ENCODE peak calls at places on chromosomes 4 and X, in five cellular contexts. O, Y, H, K and V are unnamed samples.

GRCh38 chr4:122739174-122739573 is 6.7 kb downstream of the BBS12 start:
- DNase-seq in K (no peak), Y (no peak), O (no peak), H (no peak), V (no peak)

GRCh38 chr4:54058171-54058570 is 6.2 kb downstream of the CHIC2 start:
- DNase-seq in H (no peak), O (no peak), Y (no peak), K (no peak), V (no peak)

GRCh38 chrX:41334866-41335589 is 1.1 kb downstream of the DDX3X start:
- DNase-seq in H (no peak), Y (peak), K (peak), O (no peak), V (peak)

GRCh38 chr4:20194079-20195013 is 57.4 kb upstream of the SLIT2 start:
- DNase-seq in K (no peak), O (no peak), H (no peak), Y (no peak), V (no peak)

GRCh38 chr4:42519803-42520417 is 122.6 kb downstream of the SHISA3 start:
- DNase-seq in Y (peak), O (peak), H (peak), K (peak), V (peak)

GRCh38 chr4:173182403-173182802 is 13.8 kb downstream of the GALNT7 start:
- DNase-seq in O (no peak), H (peak), K (no peak), Y (no peak), V (no peak)

GRCh38 chr4:73740353-73740778 is at the start of gene CXCL8:
- DNase-seq in K (no peak), H (peak), O (no peak), Y (no peak), V (no peak)

GRCh38 chr4:101347267-101347556 is at the start of gene PPP3CA:
- DNase-seq in K (no peak), O (no peak), H (no peak), Y (peak), V (no peak)

GRCh38 chrX:153565996-153566580 is 32.9 kb downstream of the CCNQ start:
- DNase-seq in O (no peak), K (peak), H (no peak), Y (no peak), V (no peak)

GRCh38 chr4:121555315-121556107 is 141.3 kb downstream of the ANXA5 start:
- DNase-seq in Y (no peak), H (no peak), K (no peak), O (no peak), V (no peak)

GRCh38 chr4:138242830-138243149 is 641 bp upstream of the SLC7A11 start:
- DNase-seq in K (no peak), O (no peak), H (no peak), Y (no peak), V (no peak)

GRCh38 chr4:138242076-138242829 is at the start of gene SLC7A11:
- DNase-seq in K (peak), H (peak), O (peak), Y (peak), V (peak)

GRCh38 chr4:138239496-138239895 is 2.7 kb downstream of the SLC7A11 start:
- DNase-seq in K (no peak), Y (no peak), H (no peak), O (no peak), V (no peak)

GRCh38 chr4:138243369-138243768 is 1.2 kb upstream of the SLC7A11 start:
- DNase-seq in K (no peak), O (no peak), Y (no peak), H (peak), V (no peak)

DNA sequence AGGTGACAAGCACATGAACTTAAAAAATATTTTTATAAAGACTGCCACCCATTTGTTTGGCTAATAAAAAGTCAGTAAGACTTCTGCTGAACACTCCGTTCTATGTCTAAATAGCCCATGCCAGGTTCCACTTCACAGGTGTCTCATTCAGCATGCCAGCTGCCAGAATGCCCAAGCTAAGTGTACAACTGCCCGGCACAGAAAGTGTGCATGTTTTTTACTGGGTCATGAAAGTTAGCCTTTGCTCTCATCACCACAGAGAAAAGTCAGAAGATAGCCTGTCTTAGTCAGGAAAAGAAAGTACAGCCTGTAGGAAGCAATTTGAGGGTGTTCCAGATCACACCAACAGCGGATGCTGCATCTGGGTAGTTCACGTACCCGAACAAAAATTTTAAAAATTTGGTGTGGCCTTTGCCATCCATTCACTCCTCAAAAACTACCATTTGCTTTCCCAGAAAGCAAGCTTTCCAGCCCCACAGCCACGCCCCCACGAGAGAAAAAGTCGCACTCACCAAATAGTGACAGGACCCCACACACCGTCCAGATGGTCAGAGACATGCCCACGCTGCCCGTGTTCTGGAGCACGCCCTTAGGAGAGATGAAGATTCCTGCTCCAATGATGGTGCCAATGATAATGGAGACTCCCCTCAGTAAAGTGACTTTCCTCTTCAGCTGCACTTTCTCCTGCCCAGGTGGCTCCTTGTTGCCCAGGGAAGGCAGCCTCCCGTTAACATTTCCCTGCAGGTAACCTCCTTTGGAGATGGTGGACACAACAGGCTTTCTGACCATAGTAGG is 671 bp downstream of the SLC7A11 start:
- DNase-seq in O (no peak), H (no peak), Y (no peak), K (peak), V (no peak)
- TF ChIP-seq JUND in O (no peak), H (no peak), Y (no peak), K (no peak), V (no peak)

DNA sequence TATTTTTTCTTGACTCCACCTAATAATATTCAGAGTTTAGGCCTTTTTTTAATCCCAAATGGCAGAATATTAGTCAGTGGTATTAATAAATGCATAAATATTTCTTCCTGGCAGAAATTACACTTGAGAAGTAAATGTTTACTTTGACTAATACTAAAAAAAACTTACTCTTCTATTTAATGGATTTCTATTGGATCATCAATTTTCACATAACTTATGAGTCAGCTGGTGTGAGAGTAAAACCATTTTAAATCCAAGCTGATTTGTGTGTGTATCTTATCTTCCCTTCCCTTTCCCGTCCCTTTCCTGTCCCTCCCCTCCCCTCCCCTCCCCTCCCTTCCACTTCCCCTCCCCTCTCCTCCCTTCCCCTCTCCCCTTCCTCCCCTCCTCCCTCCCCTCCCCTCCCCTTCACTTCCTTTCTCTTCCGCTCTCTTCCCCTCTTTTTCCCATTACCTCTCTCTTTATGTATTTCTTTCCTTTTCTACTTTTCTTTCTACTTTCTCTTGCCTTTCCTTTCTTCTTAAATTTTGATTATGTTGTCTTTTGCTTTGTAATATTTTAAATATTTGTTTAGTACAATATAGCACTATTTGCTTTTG is 630.1 kb upstream of the EPHA5 start:
- DNase-seq in O (no peak), Y (no peak), H (no peak), K (no peak), V (no peak)
- TF ChIP-seq JUND in O (no peak), Y (no peak), H (no peak), K (no peak), V (no peak)

GRCh38 chr4:153530284-153530995 is 64.3 kb downstream of the TMEM131L start:
- DNase-seq in K (no peak), O (no peak), Y (no peak), H (no peak), V (no peak)
- TF ChIP-seq JUND in K (no peak), O (no peak), Y (no peak), H (no peak), V (no peak)

GRCh38 chr4:85725727-85726170 is 250.8 kb downstream of the ARHGAP24 start:
- DNase-seq in K (peak), Y (no peak), O (peak), H (no peak), V (no peak)
- TF ChIP-seq JUND in K (peak), Y (no peak), O (no peak), H (no peak), V (no peak)

GRCh38 chrX:27924718-27925117 is 56.5 kb downstream of the DCAF8L1 start:
- DNase-seq in Y (no peak), O (no peak), K (no peak), H (no peak), V (no peak)

GRCh38 chrX:27915617-27916016 is 65.6 kb downstream of the DCAF8L1 start:
- DNase-seq in Y (no peak), H (no peak), K (no peak), O (peak), V (no peak)

GRCh38 chrX:27924261-27924660 is 57.0 kb downstream of the DCAF8L1 start:
- DNase-seq in O (no peak), Y (no peak), H (no peak), K (no peak), V (no peak)

GRCh38 chrX:27917713-27918500 is 63.3 kb downstream of the DCAF8L1 start:
- DNase-seq in H (no peak), Y (no peak), O (no peak), K (no peak), V (no peak)

GRCh38 chrX:27918799-27919198 is 62.5 kb downstream of the DCAF8L1 start:
- DNase-seq in H (peak), K (no peak), Y (no peak), O (no peak), V (no peak)
- TF ChIP-seq JUND in H (no peak), K (no peak), Y (no peak), O (no peak), V (no peak)

GRCh38 chr4:8332038-8332857 is 62.7 kb downstream of the HTRA3 start:
- DNase-seq in Y (no peak), O (no peak), H (no peak), K (no peak), V (no peak)
- TF ChIP-seq JUND in Y (no peak), O (no peak), H (no peak), K (no peak), V (no peak)

GRCh38 chr4:147118523-147118922 is 172.9 kb upstream of the TTC29 start:
- DNase-seq in Y (no peak), H (no peak), K (no peak), O (peak), V (no peak)
- TF ChIP-seq JUND in Y (no peak), H (no peak), K (no peak), O (no peak), V (no peak)

GRCh38 chr4:63717384-63717783 is 691.9 kb downstream of the TECRL start:
- DNase-seq in K (peak), H (no peak), O (peak), Y (peak), V (peak)
- TF ChIP-seq JUND in K (no peak), H (no peak), O (no peak), Y (no peak), V (no peak)

GRCh38 chr4:91064157-91064853 is 937.1 kb downstream of the CCSER1 start:
- DNase-seq in Y (peak), H (peak), O (no peak), K (peak), V (no peak)
- TF ChIP-seq JUND in Y (no peak), H (no peak), O (no peak), K (no peak), V (no peak)